ENCODE peak calls at places on chromosomes 3 and 15, in four cellular contexts. O is PC-3, Y is mesendoderm, P is GM23248. G is an unnamed sample.

GRCh38 chr3:9352917-9353823 is 9.7 kb upstream of the THUMPD3 start:
- DNase-seq in P (peak), O (peak), Y (peak), G (peak)

GRCh38 chr3:188529228-188529627 is 375.3 kb downstream of the LPP start:
- DNase-seq in O (peak), Y (no peak), P (peak), G (peak)

GRCh38 chr3:29731050-29731449 is 450.2 kb downstream of the RBMS3 start:
- DNase-seq in O (no peak), P (no peak), Y (no peak), G (no peak)

GRCh38 chr15:40190591-40190990 is 29.7 kb downstream of the BUB1B start:
- DNase-seq in Y (no peak), P (peak), O (peak), G (peak)

GRCh38 chr15:63587527-63587926 is 9.7 kb upstream of the FBXL22 start:
- DNase-seq in O (peak), Y (no peak), P (peak), G (peak)

GRCh38 chr15:26050979-26051378 is 187.9 kb upstream of the ATP10A start:
- DNase-seq in O (no peak), P (no peak), Y (no peak), G (no peak)

GRCh38 chr15:38103564-38103963 is 149.1 kb upstream of the SPRED1 start:
- DNase-seq in O (no peak), Y (no peak), P (no peak), G (no peak)

GRCh38 chr3:50549226-50549625 is 18.3 kb downstream of the C3orf18 start:
- DNase-seq in Y (no peak), P (no peak), O (no peak), G (peak)

GRCh38 chr15:32774022-32774421 is 56.2 kb downstream of the GREM1 start:
- DNase-seq in P (peak), Y (peak), O (peak), G (peak)

GRCh38 chr3:128698211-128699011 is 27.6 kb upstream of the RAB7A start:
- DNase-seq in O (peak), P (peak), Y (peak), G (peak)

GRCh38 chr3:11379824-11380281 is 107.7 kb downstream of the ATG7 start:
- DNase-seq in Y (no peak), O (no peak), P (no peak), G (no peak)

GRCh38 chr3:14775574-14775973 is 43.2 kb upstream of the FGD5 start:
- DNase-seq in O (no peak), P (no peak), Y (peak), G (no peak)

GRCh38 chr3:122890077-122890484 is 95.2 kb downstream of the SLC49A4 start:
- DNase-seq in O (peak), P (peak), Y (peak), G (peak)

GRCh38 chr3:65548848-65549625 is 489.7 kb downstream of the MAGI1 start:
- DNase-seq in Y (peak), O (no peak), P (peak), G (peak)

GRCh38 chr15:80423215-80423614 is 19.0 kb downstream of the ARNT2 start:
- DNase-seq in P (peak), Y (no peak), O (peak), G (no peak)

GRCh38 chr3:149620291-149621020 is 37.4 kb downstream of the WWTR1 start:
- DNase-seq in Y (no peak), O (peak), P (peak), G (no peak)

GRCh38 chr3:29695905-29696238 is 415.0 kb downstream of the RBMS3 start:
- DNase-seq in O (no peak), Y (no peak), P (peak), G (no peak)

GRCh38 chr3:163347944-163348343 is 1730.4 kb downstream of the SI start:
- DNase-seq in P (no peak), O (peak), Y (no peak), G (no peak)

GRCh38 chr15:48777645-48778337 is 33.1 kb downstream of the CEP152 start:
- DNase-seq in P (no peak), O (peak), Y (no peak), G (no peak)

GRCh38 chr15:49062900-49063299 is 16.7 kb upstream of the SECISBP2L start:
- DNase-seq in P (no peak), O (no peak), Y (peak), G (no peak)

GRCh38 chr3:20608054-20608738 is 422.2 kb upstream of the SGO1 start:
- DNase-seq in P (no peak), Y (peak), O (peak), G (no peak)

GRCh38 chr3:13891492-13892073 is 11.7 kb upstream of the WNT7A start:
- DNase-seq in O (no peak), P (no peak), Y (peak), G (peak)

GRCh38 chr3:56019490-56019889 is 448.8 kb downstream of the ERC2 start:
- DNase-seq in O (no peak), Y (no peak), P (no peak), G (no peak)

GRCh38 chr3:149368850-149369497 is 8.5 kb downstream of the TM4SF1 start:
- DNase-seq in O (peak), P (no peak), Y (no peak), G (no peak)

GRCh38 chr3:184562146-184562861 is 719 bp downstream of the EPHB3 start:
- DNase-seq in Y (peak), P (peak), O (peak), G (no peak)

GRCh38 chr15:92430067-92430435 is 36.4 kb downstream of the ST8SIA2 start:
- DNase-seq in O (no peak), P (peak), Y (peak), G (no peak)

GRCh38 chr3:185656321-185656840 is 70.3 kb downstream of the SENP2 start:
- DNase-seq in P (peak), Y (no peak), O (peak), G (peak)

GRCh38 chr3:33233884-33234283 is 15.3 kb upstream of the SUSD5 start:
- DNase-seq in P (no peak), Y (no peak), O (no peak), G (no peak)

GRCh38 chr3:33240261-33240660 is 21.7 kb upstream of the SUSD5 start:
- DNase-seq in O (no peak), Y (no peak), P (no peak), G (no peak)

GRCh38 chr3:33236005-33236404 is 17.4 kb upstream of the SUSD5 start:
- DNase-seq in Y (no peak), O (no peak), P (no peak), G (no peak)

GRCh38 chr3:33237439-33237838 is 18.8 kb upstream of the SUSD5 start:
- DNase-seq in Y (no peak), O (no peak), P (no peak), G (no peak)

GRCh38 chr3:33238923-33239322 is 20.3 kb upstream of the SUSD5 start:
- DNase-seq in O (no peak), P (no peak), Y (no peak), G (no peak)
- H3K4me3 ChIP-seq in O (no peak), P (no peak), Y (no peak), G (no peak)

GRCh38 chr3:58679974-58680656 is 13.5 kb upstream of the FAM3D start:
- DNase-seq in Y (no peak), P (no peak), O (peak), G (peak)
- H3K4me3 ChIP-seq in Y (no peak), P (no peak), O (no peak), G (no peak)

DNA sequence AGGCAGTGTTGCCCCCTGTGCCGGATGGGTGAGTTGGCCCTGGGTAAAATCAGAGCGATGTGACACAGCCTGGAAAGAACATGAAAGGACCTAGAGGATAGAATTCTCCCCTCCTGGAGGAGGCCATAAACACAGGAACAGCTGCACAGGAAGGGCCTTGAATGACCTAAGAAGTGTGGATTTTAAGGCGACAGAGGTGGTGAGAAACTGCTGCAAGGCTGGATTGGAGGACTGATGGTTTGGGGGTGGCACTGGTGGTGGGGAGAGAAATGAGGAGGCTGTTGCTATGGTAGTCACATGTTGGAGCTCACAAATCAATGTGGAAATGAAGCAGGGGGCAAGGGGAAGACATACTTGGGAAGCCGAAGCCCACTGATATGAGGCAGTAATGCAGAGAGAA is 13.8 kb downstream of the XIRP1 start:
- DNase-seq in O (no peak), Y (peak), P (peak), G (no peak)
- H3K4me3 ChIP-seq in O (peak), Y (no peak), P (peak), G (no peak)

GRCh38 chr15:45128971-45129639 is 574 bp downstream of the DUOXA1 start:
- DNase-seq in O (no peak), Y (no peak), P (peak), G (peak)
- H3K4me3 ChIP-seq in O (no peak), Y (no peak), P (peak), G (peak)

GRCh38 chr3:153166206-153166605 is 4.2 kb downstream of the RAP2B start:
- DNase-seq in P (peak), O (peak), Y (peak), G (peak)

GRCh38 chr3:153165211-153165815 is 3.3 kb downstream of the RAP2B start:
- DNase-seq in Y (peak), O (peak), P (peak), G (no peak)

GRCh38 chr3:153162513-153163348 is 705 bp downstream of the RAP2B start:
- DNase-seq in O (peak), P (peak), Y (peak), G (peak)

GRCh38 chr3:153163349-153164008 is 1.5 kb downstream of the RAP2B start:
- DNase-seq in Y (no peak), P (peak), O (peak), G (peak)

GRCh38 chr3:153164009-153164550 is 2.1 kb downstream of the RAP2B start:
- DNase-seq in P (peak), O (no peak), Y (no peak), G (no peak)
- H3K4me3 ChIP-seq in P (peak), O (peak), Y (peak), G (peak)

GRCh38 chr15:45132844-45133560 is 3.2 kb downstream of the DUOX1 start:
- DNase-seq in O (peak), P (peak), Y (no peak), G (peak)

GRCh38 chr15:45133561-45133920 is 3.7 kb downstream of the DUOX1 start:
- DNase-seq in P (no peak), Y (no peak), O (no peak), G (peak)

GRCh38 chr15:45134046-45134445 is 4.3 kb downstream of the DUOX1 start:
- DNase-seq in O (no peak), Y (no peak), P (no peak), G (no peak)

GRCh38 chr15:45136378-45136764 is 6.6 kb downstream of the DUOX1 start:
- DNase-seq in O (no peak), P (no peak), Y (peak), G (no peak)

DNA sequence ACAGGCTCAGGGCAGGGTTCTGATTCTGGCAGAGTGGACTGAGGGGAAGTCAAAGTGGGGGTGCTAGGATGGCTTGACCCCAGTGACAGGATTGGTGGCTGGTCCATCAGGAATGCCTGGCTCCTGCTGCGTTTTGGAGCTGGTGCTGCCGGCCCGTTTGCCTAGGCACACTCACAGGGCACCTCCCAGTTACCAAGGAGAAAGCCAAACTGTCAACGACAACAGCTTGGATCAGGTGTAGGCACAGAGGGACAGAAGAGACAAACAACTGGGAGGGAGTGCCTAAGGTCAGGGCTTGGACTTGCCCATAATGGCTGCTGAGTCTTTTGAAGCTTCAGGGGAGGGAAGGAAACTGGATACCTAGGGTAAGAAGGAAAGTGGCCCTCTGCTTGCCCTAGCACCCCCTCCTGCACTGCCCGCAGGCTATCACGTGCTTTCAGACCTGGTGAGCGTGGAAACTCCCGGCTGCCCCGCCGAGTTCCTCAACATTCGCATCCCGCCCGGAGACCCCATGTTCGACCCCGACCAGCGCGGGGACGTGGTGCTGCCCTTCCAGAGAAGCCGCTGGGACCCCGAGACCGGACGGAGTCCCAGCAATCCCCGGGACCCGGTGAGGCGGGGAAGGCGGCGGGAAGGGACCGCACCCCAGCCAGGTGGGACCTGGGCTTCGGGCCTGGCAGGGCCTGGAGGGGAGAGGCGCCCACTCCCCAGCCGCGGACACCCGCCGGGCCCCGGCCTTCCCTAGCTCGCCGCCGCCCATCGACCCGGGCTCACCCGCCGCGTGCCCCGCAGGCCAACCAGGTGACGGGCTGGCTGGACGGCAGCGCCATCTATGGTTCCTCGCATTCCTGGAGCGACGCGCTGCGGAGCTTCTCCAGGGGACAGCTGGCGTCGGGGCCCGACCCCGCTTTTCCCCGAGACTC is 5.1 kb downstream of the DUOX1 start:
- DNase-seq in O (no peak), P (no peak), Y (peak), G (no peak)
- H3K4me3 ChIP-seq in O (no peak), P (no peak), Y (no peak), G (no peak)

DNA sequence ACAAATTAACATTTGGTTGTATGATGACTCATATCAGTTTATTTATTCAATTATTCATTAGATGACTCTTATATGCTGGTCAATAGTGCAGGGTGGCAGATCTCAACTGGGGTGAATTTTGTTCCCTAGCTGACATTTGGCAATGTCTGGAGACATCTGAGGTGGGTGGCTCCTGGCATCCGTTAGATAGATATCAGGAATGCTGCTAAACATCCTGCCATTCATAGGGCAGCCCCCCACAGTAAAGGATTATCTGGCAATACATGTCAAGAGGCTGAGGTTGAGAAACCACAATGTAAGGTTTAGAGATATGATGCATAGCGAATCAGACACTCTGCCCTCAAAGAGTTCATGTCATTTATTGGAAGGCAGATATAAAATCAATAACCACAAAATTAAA is 719.9 kb downstream of the CADM2 start:
- DNase-seq in P (no peak), O (peak), Y (no peak), G (peak)
- H3K4me3 ChIP-seq in P (no peak), O (no peak), Y (no peak), G (no peak)

GRCh38 chr15:52112203-52112750 is 298 bp downstream of the BCL2L10 start:
- DNase-seq in P (peak), Y (no peak), O (no peak), G (no peak)
- H3K4me3 ChIP-seq in P (peak), Y (no peak), O (peak), G (peak)